ENCODE peak calls at places on chromosomes 12 and 14, in eight cellular contexts. R is GM23248, J is GM23338, Y is PC-3, F is OCI-LY7, P is hepatocyte, H is HCT116, U is neural progenitor cell. Z is an unnamed sample.

GRCh38 chr14:91364524-91365270 is 52.9 kb downstream of the CCDC88C start:
- DNase-seq in Y (no peak), F (no peak), H (no peak), R (no peak), U (no peak), P (no peak), J (no peak), Z (peak; percentile 10)

GRCh38 chr12:2543801-2544200 is 251.0 kb upstream of the FKBP4 start:
- DNase-seq in P (no peak), F (no peak), H (no peak), U (no peak), Y (no peak), R (no peak), J (no peak), Z (no peak)

GRCh38 chr14:99420711-99421110 is 59.9 kb downstream of the SETD3 start:
- DNase-seq in H (no peak), U (no peak), Y (no peak), J (peak; percentile 56), R (no peak), F (no peak), P (no peak), Z (no peak)

GRCh38 chr12:48156648-48157015 is 683 bp downstream of the ASB8 start:
- DNase-seq in J (no peak), H (no peak), P (no peak), U (no peak), Y (no peak), R (no peak), F (no peak), Z (no peak)

GRCh38 chr12:93894391-93895095 is 217.4 kb downstream of the CRADD start:
- DNase-seq in F (no peak), H (no peak), R (peak; percentile 85), Y (no peak), U (no peak), J (no peak), P (peak; percentile 48), Z (no peak)

GRCh38 chr12:64459388-64460024 is 7.6 kb downstream of the TBK1 start:
- DNase-seq in J (peak; percentile 17), U (no peak), H (no peak), R (peak; percentile 56), Y (no peak), P (no peak), F (no peak), Z (peak; percentile 23)

GRCh38 chr12:62772556-62772955 is 162.4 kb downstream of the PPM1H start:
- DNase-seq in J (no peak), Y (peak; percentile 14), R (peak; percentile 22), H (no peak), U (no peak), F (no peak), P (no peak), Z (no peak)

GRCh38 chr14:103801459-103801858 is 45.9 kb downstream of the PPP1R13B start:
- DNase-seq in U (no peak), R (peak; percentile 94), P (peak; percentile 53), Y (peak; percentile 95), J (peak; percentile 29), F (no peak), H (no peak), Z (no peak)

GRCh38 chr12:42447371-42447786 is 121.4 kb downstream of the PPHLN1 start:
- DNase-seq in U (peak; percentile 24), F (no peak), Y (no peak), R (no peak), P (no peak), J (no peak), H (no peak), Z (no peak)

GRCh38 chr12:72865921-72866320 is 593.8 kb downstream of the TRHDE start:
- DNase-seq in R (no peak), J (no peak), H (no peak), F (no peak), U (no peak), Y (no peak), P (no peak), Z (no peak)

GRCh38 chr14:101062065-101062450 is 158.5 kb upstream of the RTL1 start:
- DNase-seq in J (no peak), F (no peak), Y (no peak), R (no peak), U (peak; percentile 13), H (no peak), P (no peak), Z (no peak)

GRCh38 chr14:101062611-101063010 is 159.1 kb upstream of the RTL1 start:
- DNase-seq in Y (no peak), F (no peak), R (no peak), U (no peak), H (no peak), P (no peak), J (no peak), Z (no peak)

GRCh38 chr14:101064121-101064661 is 160.7 kb upstream of the RTL1 start:
- DNase-seq in R (no peak), H (no peak), P (no peak), J (no peak), F (no peak), Y (no peak), U (no peak), Z (no peak)

GRCh38 chr14:101061411-101062064 is 158.0 kb upstream of the RTL1 start:
- DNase-seq in Y (no peak), R (no peak), J (no peak), U (no peak), H (no peak), P (no peak), F (no peak), Z (no peak)

GRCh38 chr14:101063121-101063520 is 159.6 kb upstream of the RTL1 start:
- DNase-seq in Y (no peak), F (no peak), R (no peak), H (no peak), J (no peak), U (no peak), P (no peak), Z (no peak)
- TF ChIP-seq EZH2phosphoT487 in Y (no peak), F (no peak), R (no peak), H (no peak), J (no peak), U (no peak), P (no peak), Z (no peak)

GRCh38 chr14:55752580-55753365 is 172.8 kb downstream of the KTN1 start:
- DNase-seq in H (no peak), F (no peak), Y (peak; percentile 100), P (peak; percentile 30), J (peak; percentile 75), U (peak; percentile 64), R (peak; percentile 39), Z (no peak)
- TF ChIP-seq EZH2phosphoT487 in H (no peak), F (no peak), Y (no peak), P (no peak), J (no peak), U (no peak), R (no peak), Z (no peak)

DNA sequence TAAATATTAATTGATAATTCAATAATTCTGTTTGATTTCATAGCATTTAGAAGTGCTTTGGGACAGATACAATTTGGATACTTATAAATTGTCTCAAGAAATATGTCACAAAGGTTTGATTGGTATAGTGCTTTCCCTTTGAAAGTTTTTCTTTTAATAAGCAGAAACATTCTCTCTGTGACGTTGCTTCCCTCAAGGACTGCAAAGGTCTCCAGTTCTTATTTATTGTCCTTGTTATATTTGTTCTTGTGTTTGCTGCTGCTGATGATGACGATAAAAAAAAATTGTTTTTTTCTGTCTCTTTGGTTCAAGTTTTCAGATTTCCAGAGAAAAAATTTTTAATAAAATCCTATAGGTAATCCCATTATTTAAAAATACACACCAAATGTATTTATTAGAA is 176.3 kb upstream of the CLEC14A start:
- DNase-seq in H (no peak), R (no peak), F (no peak), P (no peak), U (no peak), Y (no peak), J (no peak), Z (no peak)
- TF ChIP-seq EZH2phosphoT487 in H (no peak), R (no peak), F (no peak), P (no peak), U (no peak), Y (no peak), J (no peak), Z (no peak)

GRCh38 chr12:34598352-34598827 is 576.1 kb downstream of the ALG10 start:
- DNase-seq in H (no peak), F (no peak), Y (no peak), U (no peak), R (no peak), P (no peak), J (no peak), Z (no peak)
- TF ChIP-seq EZH2phosphoT487 in H (no peak), F (no peak), Y (no peak), U (no peak), R (no peak), P (no peak), J (no peak), Z (no peak)

Z was measured in MM.1S.